ENCODE peak calls at places on chromosomes 4 and X, in five cellular contexts. L is occipital lobe, X is bronchial epithelial cell, N is fibroblast of the aortic adventitia, Q is breast epithelium. S is an unnamed sample.

GRCh38 chr4:68109891-68110290 is 19.8 kb downstream of the TMPRSS11F start:
- DNase-seq in L (no peak), X (no peak), N (no peak), Q (no peak), S (no peak)

GRCh38 chr4:87901426-87901825 is 68.7 kb downstream of the MEPE start:
- DNase-seq in L (no peak), X (no peak), N (peak; percentile 39), Q (no peak), S (no peak)

GRCh38 chr4:115201042-115201330 is 87.6 kb upstream of the NDST4 start:
- DNase-seq in L (no peak), X (no peak), N (no peak), Q (no peak), S (no peak)

GRCh38 chrX:1661048-1661921 is 46.4 kb downstream of the ASMT start:
- DNase-seq in L (no peak), X (no peak), N (no peak), Q (no peak), S (no peak)

GRCh38 chr4:150574678-150575077 is 7.3 kb upstream of the MAB21L2 start:
- DNase-seq in L (no peak), X (no peak), N (no peak), Q (no peak), S (no peak)

GRCh38 chr4:131613824-131614216 is 1535.3 kb upstream of the PCDH10 start:
- DNase-seq in L (no peak), X (no peak), N (no peak), Q (no peak), S (no peak)

GRCh38 chrX:114584434-114584943 is 603 bp downstream of the HTR2C start:
- DNase-seq in L (no peak), X (no peak), N (no peak), Q (no peak), S (no peak)

GRCh38 chr4:142406917-142407501 is 439.1 kb downstream of the INPP4B start:
- DNase-seq in L (no peak), X (no peak), N (peak; percentile 30), Q (no peak), S (no peak)

GRCh38 chr4:120139392-120139791 is 72.7 kb upstream of the MAD2L1 start:
- DNase-seq in L (no peak), X (peak; percentile 47), N (no peak), Q (no peak), S (no peak)

GRCh38 chr4:20195071-20195885 is 56.4 kb upstream of the SLIT2 start:
- DNase-seq in L (no peak), X (peak; percentile 12), N (peak; percentile 78), Q (no peak), S (no peak)

GRCh38 chr4:72505314-72505744 is 63.7 kb downstream of the ADAMTS3 start:
- DNase-seq in L (no peak), X (peak; percentile 53), N (peak; percentile 74), Q (no peak), S (no peak)

GRCh38 chr4:77006753-77007355 is 57.3 kb downstream of the SEPTIN11 start:
- DNase-seq in L (no peak), X (no peak), N (no peak), Q (no peak), S (no peak)

GRCh38 chr4:30760560-30760959 is 40.4 kb downstream of the PCDH7 start:
- DNase-seq in L (no peak), X (no peak), N (no peak), Q (no peak), S (no peak)

GRCh38 chrX:97060019-97060418 is 176.3 kb downstream of the RPA4 start:
- DNase-seq in L (no peak), X (no peak), N (no peak), Q (no peak), S (no peak)

GRCh38 chr4:96429657-96430056 is 589.8 kb downstream of the PDHA2 start:
- DNase-seq in L (no peak), X (no peak), N (no peak), Q (no peak), S (no peak)

GRCh38 chr4:147528054-147528453 is 47.2 kb downstream of the EDNRA start:
- DNase-seq in L (no peak), X (no peak), N (no peak), Q (no peak), S (no peak)

GRCh38 chrX:80721186-80721585 is 88.5 kb downstream of the BRWD3 start:
- DNase-seq in L (no peak), X (no peak), N (no peak), Q (no peak), S (no peak)

GRCh38 chrX:262391-262909 is 18.7 kb upstream of the PLCXD1 start:
- DNase-seq in L (no peak), X (no peak), N (no peak), Q (no peak), S (no peak)

GRCh38 chr4:36665985-36666384 is 384.6 kb downstream of the DTHD1 start:
- DNase-seq in L (no peak), X (no peak), N (no peak), Q (no peak), S (no peak)

GRCh38 chrX:27619975-27620374 is 29.8 kb downstream of the DCAF8L2 start:
- DNase-seq in L (no peak), X (peak; percentile 3), N (peak; percentile 25), Q (no peak), S (no peak)

GRCh38 chrX:113726898-113727297 is 857.0 kb upstream of the HTR2C start:
- DNase-seq in L (no peak), X (no peak), N (no peak), Q (no peak), S (no peak)

GRCh38 chr4:143184217-143184502 is 557 bp upstream of the USP38 start:
- DNase-seq in L (no peak), X (no peak), N (no peak), Q (no peak), S (no peak)

GRCh38 chrX:97326456-97326855 is 442.7 kb downstream of the RPA4 start:
- DNase-seq in L (no peak), X (no peak), N (no peak), Q (no peak), S (no peak)

GRCh38 chr4:37938208-37938607 is 22.0 kb upstream of the PTTG2 start:
- DNase-seq in L (no peak), X (no peak), N (no peak), Q (no peak), S (no peak)

GRCh38 chrX:110280954-110281353 is 36.9 kb downstream of the AMMECR1 start:
- DNase-seq in L (no peak), X (no peak), N (peak; percentile 62), Q (no peak), S (no peak)

GRCh38 chr4:158667651-158668198 is 4.0 kb downstream of the C4orf46 start:
- DNase-seq in L (no peak), X (peak; percentile 37), N (peak; percentile 7), Q (no peak), S (no peak)

GRCh38 chr4:41602113-41602512 is 64.2 kb downstream of the LIMCH1 start:
- DNase-seq in L (no peak), X (no peak), N (no peak), Q (no peak), S (no peak)

GRCh38 chr4:100147684-100148083 is 42.6 kb downstream of the DDIT4L start:
- DNase-seq in L (no peak), X (no peak), N (no peak), Q (no peak), S (no peak)

GRCh38 chr4:6720202-6720699 is 4.3 kb downstream of the BLOC1S4 start:
- DNase-seq in L (peak; percentile 68), X (no peak), N (peak; percentile 77), Q (peak; percentile 87), S (peak; percentile 89)